ENCODE peak calls at places on chromosomes 5 and 9, in nine cellular contexts. O is fibroblast of mammary gland, G is kidney, W is left lung, Y is left ventricle myocardium inferior, B is thoracic aorta, V is astrocyte of the spinal cord, D is fibroblast of lung, X is HAP-1. P is an unnamed sample.

GRCh38 chr9:127194881-127195713 is 69.5 kb upstream of the GARNL3 start:
- DNase-seq in O (no peak), G (peak), W (no peak), Y (peak), B (no peak), V (no peak), D (peak), X (no peak), P (peak)

GRCh38 chr5:112921031-112921832 is 795 bp downstream of the REEP5 start:
- DNase-seq in O (peak), G (peak), W (peak), Y (peak), B (peak), V (peak), D (peak), X (peak), P (peak)

GRCh38 chr9:20208156-20208555 is 414.1 kb downstream of the MLLT3 start:
- DNase-seq in O (no peak), G (no peak), W (no peak), Y (no peak), B (no peak), V (no peak), D (no peak), X (no peak), P (no peak)

GRCh38 chr9:73219985-73220626 is 68.4 kb downstream of the ANXA1 start:
- DNase-seq in O (peak), G (no peak), W (no peak), Y (no peak), B (no peak), V (peak), D (peak), X (no peak), P (no peak)

GRCh38 chr5:8349855-8350254 is 480.9 kb downstream of the MTRR start:
- DNase-seq in O (no peak), G (no peak), W (no peak), Y (no peak), B (no peak), V (no peak), D (no peak), X (no peak), P (no peak)

GRCh38 chr9:116800885-116801284 is 113.8 kb downstream of the TRIM32 start:
- DNase-seq in O (no peak), G (no peak), W (no peak), Y (no peak), B (no peak), V (no peak), D (no peak), X (no peak), P (no peak)

GRCh38 chr5:59058977-59059687 is 476.3 kb downstream of the RAB3C start:
- DNase-seq in O (no peak), G (no peak), W (no peak), Y (no peak), B (no peak), V (no peak), D (no peak), X (no peak), P (no peak)

GRCh38 chr5:81420039-81420667 is 26.2 kb upstream of the ACOT12 start:
- DNase-seq in O (peak), G (no peak), W (no peak), Y (no peak), B (no peak), V (peak), D (peak), X (peak), P (no peak)

GRCh38 chr5:17216176-17216973 is 1.1 kb upstream of the BASP1 start:
- DNase-seq in O (peak), G (peak), W (peak), Y (peak), B (peak), V (peak), D (peak), X (peak), P (peak)

GRCh38 chr5:125298258-125298657 is 551.8 kb upstream of the ZNF608 start:
- DNase-seq in O (peak), G (no peak), W (no peak), Y (no peak), B (no peak), V (peak), D (no peak), X (no peak), P (no peak)

GRCh38 chr9:70066418-70066817 is 22.8 kb downstream of the MAMDC2 start:
- DNase-seq in O (no peak), G (no peak), W (no peak), Y (no peak), B (no peak), V (no peak), D (no peak), X (no peak), P (no peak)

GRCh38 chr9:137375321-137376058 is 47.5 kb downstream of the EXD3 start:
- DNase-seq in O (no peak), G (peak), W (no peak), Y (no peak), B (no peak), V (no peak), D (no peak), X (no peak), P (no peak)

GRCh38 chr5:171152382-171152781 is 156.7 kb upstream of the TLX3 start:
- DNase-seq in O (peak), G (no peak), W (no peak), Y (no peak), B (no peak), V (peak), D (peak), X (no peak), P (no peak)

GRCh38 chr5:156479864-156480263 is 152.9 kb downstream of the SGCD start:
- DNase-seq in O (peak), G (no peak), W (no peak), Y (no peak), B (no peak), V (peak), D (peak), X (no peak), P (peak)

GRCh38 chr9:37029776-37030590 is 4.1 kb downstream of the PAX5 start:
- DNase-seq in O (no peak), G (no peak), W (no peak), Y (no peak), B (no peak), V (no peak), D (no peak), X (no peak), P (no peak)

GRCh38 chr9:87793292-87793691 is 67.4 kb downstream of the CTSL start:
- DNase-seq in O (peak), G (no peak), W (no peak), Y (no peak), B (no peak), V (peak), D (peak), X (no peak), P (no peak)

GRCh38 chr9:87787735-87788134 is 61.8 kb downstream of the CTSL start:
- DNase-seq in O (peak), G (no peak), W (no peak), Y (no peak), B (no peak), V (no peak), D (no peak), X (no peak), P (no peak)

GRCh38 chr9:87795178-87795577 is 69.3 kb downstream of the CTSL start:
- DNase-seq in O (no peak), G (no peak), W (no peak), Y (no peak), B (no peak), V (no peak), D (no peak), X (no peak), P (no peak)

GRCh38 chr9:87796232-87796631 is 70.3 kb downstream of the CTSL start:
- DNase-seq in O (no peak), G (no peak), W (no peak), Y (no peak), B (no peak), V (no peak), D (no peak), X (no peak), P (no peak)

DNA sequence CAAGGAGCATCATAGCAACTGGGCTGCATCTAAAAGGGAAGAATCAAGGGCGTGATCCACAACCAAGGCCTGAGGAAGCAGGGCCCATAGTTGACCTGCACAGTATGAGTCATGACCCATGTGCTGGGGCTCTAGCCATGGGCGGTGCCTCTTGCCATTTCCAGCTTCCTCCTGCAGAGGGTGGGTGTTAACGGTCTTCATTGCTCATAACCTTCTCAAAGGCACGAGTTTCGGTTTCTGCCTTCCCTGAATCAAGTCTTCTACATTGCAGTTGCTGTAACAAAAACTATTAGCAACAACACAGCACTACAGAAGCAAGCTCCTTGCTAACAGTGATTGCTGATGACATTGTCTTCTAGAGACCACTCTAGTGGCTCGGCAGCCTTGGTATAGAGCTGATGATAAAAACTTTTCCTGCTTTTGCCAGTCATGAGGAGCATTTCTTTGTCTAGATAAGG is 66.9 kb downstream of the CTSL start:
- DNase-seq in O (peak), G (peak), W (peak), Y (peak), B (peak), V (peak), D (peak), X (no peak), P (peak)
- H3K4me3 ChIP-seq in O (peak), G (no peak), W (no peak), Y (no peak), B (peak), V (no peak), D (no peak), X (no peak), P (no peak)

GRCh38 chr5:179237770-179238627 is 107.3 kb downstream of the ADAMTS2 start:
- DNase-seq in O (no peak), G (peak), W (no peak), Y (no peak), B (no peak), V (no peak), D (no peak), X (no peak), P (no peak)
- H3K4me3 ChIP-seq in O (no peak), G (no peak), W (no peak), Y (no peak), B (no peak), V (no peak), D (no peak), X (no peak), P (no peak)

GRCh38 chr9:77541055-77541454 is 107.1 kb downstream of the GNA14 start:
- DNase-seq in O (no peak), G (no peak), W (no peak), Y (no peak), B (no peak), V (no peak), D (no peak), X (no peak), P (no peak)
- H3K4me3 ChIP-seq in O (no peak), G (no peak), W (no peak), Y (no peak), B (no peak), V (no peak), D (no peak), X (no peak), P (no peak)

GRCh38 chr9:120532891-120533290 is 47.1 kb downstream of the CDK5RAP2 start:
- DNase-seq in O (no peak), G (no peak), W (no peak), Y (no peak), B (no peak), V (no peak), D (no peak), X (no peak), P (no peak)
- H3K4me3 ChIP-seq in O (no peak), G (no peak), W (no peak), Y (no peak), B (no peak), V (no peak), D (no peak), X (no peak), P (no peak)

GRCh38 chr9:4796530-4796929 is 3.8 kb downstream of the RCL1 start:
- DNase-seq in O (no peak), G (no peak), W (no peak), Y (no peak), B (no peak), V (no peak), D (no peak), X (no peak), P (no peak)
- H3K4me3 ChIP-seq in O (no peak), G (no peak), W (no peak), Y (no peak), B (no peak), V (no peak), D (no peak), X (no peak), P (no peak)

GRCh38 chr5:145470382-145470979 is 364.7 kb downstream of the PRELID2 start:
- DNase-seq in O (no peak), G (no peak), W (no peak), Y (no peak), B (no peak), V (no peak), D (no peak), X (no peak), P (no peak)
- H3K4me3 ChIP-seq in O (no peak), G (no peak), W (no peak), Y (no peak), B (no peak), V (no peak), D (no peak), X (no peak), P (no peak)

DNA sequence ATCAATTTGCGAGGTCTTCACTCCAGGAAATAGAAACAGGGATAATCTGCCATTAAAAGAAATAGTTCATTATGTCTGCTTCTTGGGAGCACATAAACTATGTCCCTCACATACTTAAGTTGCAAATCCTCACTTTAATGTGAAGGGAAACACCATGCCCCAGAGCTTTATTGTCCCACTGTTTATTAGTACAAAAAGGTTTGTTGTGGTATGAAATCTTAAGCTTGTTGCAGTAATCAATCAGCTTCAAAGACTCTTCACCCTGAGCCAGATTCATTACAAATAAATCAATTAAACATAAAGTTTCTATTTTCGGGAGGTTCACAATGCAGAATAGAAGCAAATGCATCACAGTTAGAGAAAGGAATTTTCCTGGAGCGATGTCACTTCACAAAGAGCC is 343.3 kb upstream of the ISL1 start:
- DNase-seq in O (no peak), G (no peak), W (no peak), Y (no peak), B (no peak), V (no peak), D (no peak), X (no peak), P (no peak)
- H3K4me3 ChIP-seq in O (no peak), G (no peak), W (no peak), Y (no peak), B (no peak), V (no peak), D (no peak), X (no peak), P (no peak)